ENCODE peak calls at places on chromosomes 5 and 9, in four cellular contexts. U, O, V and Z are unnamed samples. For H3K9me3, the result is how much of the 10 kb centered on the place peaks cover.

GRCh38 chr5:56861893-56862485 is 46.6 kb downstream of the MAP3K1 start:
- DNase-seq in U (no peak), O (no peak), V (no peak), Z (no peak)

GRCh38 chr9:125161284-125161918 is 18.1 kb upstream of the SCAI start:
- DNase-seq in U (no peak), O (peak), V (peak), Z (no peak)

GRCh38 chr5:87022415-87022814 is 245.3 kb upstream of the RASA1 start:
- DNase-seq in U (no peak), O (no peak), V (no peak), Z (no peak)

GRCh38 chr5:134590992-134591659 is 41.5 kb downstream of the SAR1B start:
- DNase-seq in U (no peak), O (no peak), V (peak), Z (no peak)

GRCh38 chr9:18405240-18405639 is 68.7 kb upstream of the ADAMTSL1 start:
- DNase-seq in U (no peak), O (no peak), V (no peak), Z (no peak)

GRCh38 chr9:91255327-91255726 is 106.4 kb downstream of the AUH start:
- DNase-seq in U (no peak), O (peak), V (no peak), Z (no peak)

GRCh38 chr5:157941616-157942015 is 82.7 kb upstream of the CLINT1 start:
- DNase-seq in U (no peak), O (no peak), V (peak), Z (no peak)

GRCh38 chr5:82018462-82018861 is 46.6 kb downstream of the ATG10 start:
- DNase-seq in U (no peak), O (peak), V (no peak), Z (no peak)

GRCh38 chr9:22357016-22357415 is 89.6 kb upstream of the DMRTA1 start:
- DNase-seq in U (no peak), O (no peak), V (no peak), Z (no peak)

GRCh38 chr5:172853355-172853975 is 19.4 kb downstream of the ERGIC1 start:
- DNase-seq in U (no peak), O (peak), V (no peak), Z (no peak)

GRCh38 chr5:170483701-170484458 is 19.9 kb upstream of the KCNIP1 start:
- DNase-seq in U (no peak), O (peak), V (peak), Z (no peak)

GRCh38 chr5:90558344-90559192 is at the start of gene ADGRV1:
- DNase-seq in U (no peak), O (peak), V (peak), Z (no peak)

GRCh38 chr5:115568668-115569067 is 24.1 kb upstream of the FEM1C start:
- DNase-seq in U (no peak), O (no peak), V (no peak), Z (no peak)

GRCh38 chr5:166505546-166505945 is 1785.9 kb upstream of the WWC1 start:
- DNase-seq in U (no peak), O (peak), V (no peak), Z (no peak)

GRCh38 chr5:102801375-102801774 is 46.3 kb downstream of the PAM start:
- DNase-seq in U (peak), O (no peak), V (no peak), Z (no peak)

GRCh38 chr5:126984632-126985031 is 45.7 kb downstream of the MARCHF3 start:
- DNase-seq in U (no peak), O (no peak), V (no peak), Z (no peak)

GRCh38 chr5:135486679-135487395 is 34.7 kb upstream of the TIFAB start:
- DNase-seq in U (no peak), O (no peak), V (no peak), Z (no peak)

GRCh38 chr9:110731437-110732028 is 62.9 kb downstream of the MUSK start:
- DNase-seq in U (no peak), O (no peak), V (no peak), Z (no peak)

GRCh38 chr5:79318935-79319614 is 83.1 kb downstream of the JMY start:
- DNase-seq in U (no peak), O (peak), V (peak), Z (no peak)

GRCh38 chr9:133942206-133942975 is 49.7 kb downstream of the VAV2 start:
- DNase-seq in U (no peak), O (no peak), V (no peak), Z (no peak)

GRCh38 chr9:130193119-130193518 is 20.9 kb downstream of the NCS1 start:
- DNase-seq in U (no peak), O (no peak), V (no peak), Z (no peak)

GRCh38 chr5:10133830-10134229 is 115.9 kb downstream of the ATPSCKMT start:
- DNase-seq in U (no peak), O (peak), V (peak), Z (no peak)

GRCh38 chr9:109584205-109584604 is 86.1 kb upstream of the PTPN3 start:
- DNase-seq in U (no peak), O (no peak), V (no peak), Z (no peak)

GRCh38 chr5:32068561-32068960 is 105.6 kb downstream of the GOLPH3 start:
- DNase-seq in U (no peak), O (no peak), V (no peak), Z (no peak)

GRCh38 chr9:131530546-131530929 is 525 bp downstream of the UCK1 start:
- DNase-seq in U (no peak), O (peak), V (peak), Z (no peak)

GRCh38 chr5:138543730-138544104 is 681 bp upstream of the ETF1 start:
- DNase-seq in U (no peak), O (no peak), V (no peak), Z (no peak)

GRCh38 chr9:135647897-135648296 is 8.6 kb upstream of the GLT6D1 start:
- DNase-seq in U (no peak), O (no peak), V (no peak), Z (no peak)
- H3K9me3 ChIP-seq in U (under half), O (under half), V (under half), Z (under half)

DNA sequence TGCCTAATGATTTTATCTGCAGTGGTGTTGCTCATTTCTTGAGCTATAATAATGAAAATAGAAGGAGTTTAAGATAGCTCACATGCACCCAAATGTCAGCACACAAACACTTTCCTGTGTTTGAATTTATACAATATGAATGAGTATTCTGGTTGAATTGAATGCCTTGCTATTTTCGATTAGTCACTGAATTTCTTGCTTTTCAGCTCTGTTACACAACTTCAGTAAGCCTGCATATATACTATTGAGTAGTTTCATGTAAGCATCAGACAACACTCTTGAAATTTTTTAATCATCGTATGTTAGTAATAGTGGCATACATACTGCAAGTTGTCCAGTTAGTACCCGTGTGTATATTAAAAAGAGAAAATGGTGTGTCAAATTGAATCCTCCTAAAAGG is 281.5 kb upstream of the GRIA1 start:
- DNase-seq in U (no peak), O (no peak), V (no peak), Z (no peak)
- H3K9me3 ChIP-seq in U (under half), O (under half), V (under half), Z (under half)

GRCh38 chr5:45279109-45279508 is 417.1 kb downstream of the HCN1 start:
- DNase-seq in U (no peak), O (no peak), V (no peak), Z (no peak)
- H3K9me3 ChIP-seq in U (under half), O (under half), V (under half), Z (under half)

DNA sequence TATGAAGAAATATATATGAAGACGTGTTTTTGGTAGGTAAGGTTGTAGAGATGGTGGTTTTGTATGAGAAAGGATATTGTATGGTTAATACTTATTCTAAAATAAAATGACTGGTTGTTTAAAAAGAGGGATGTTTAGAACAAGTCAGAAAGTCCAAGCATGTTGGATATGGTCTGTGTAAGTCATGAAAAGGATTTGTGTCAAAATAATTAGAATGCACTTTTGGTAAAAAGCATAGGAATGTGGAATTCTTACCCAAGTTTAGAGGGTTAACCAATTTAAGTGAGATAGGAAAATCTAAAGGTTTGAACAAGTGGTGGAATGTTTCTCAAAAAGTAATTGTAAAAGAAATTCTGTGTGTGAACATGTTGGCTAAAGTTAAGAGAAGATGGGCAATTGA is 1556.5 kb upstream of the C9orf72 start:
- DNase-seq in U (no peak), O (no peak), V (no peak), Z (no peak)
- H3K9me3 ChIP-seq in U (under half), O (under half), V (under half), Z (under half)

GRCh38 chr5:74061292-74061691 is 435.3 kb downstream of the ARHGEF28 start:
- DNase-seq in U (no peak), O (no peak), V (no peak), Z (no peak)
- H3K9me3 ChIP-seq in U (under half), O (under half), V (under half), Z (under half)

GRCh38 chr9:40925149-40925548 is 203.3 kb downstream of the FOXD4L6 start:
- DNase-seq in U (no peak), O (no peak), V (no peak), Z (no peak)
- H3K9me3 ChIP-seq in U (under half), O (under half), V (under half), Z (under half)

GRCh38 chr5:60992871-60993270 is 47.9 kb downstream of the NDUFAF2 start:
- DNase-seq in U (no peak), O (no peak), V (no peak), Z (no peak)
- H3K9me3 ChIP-seq in U (under half), O (under half), V (under half), Z (under half)

DNA sequence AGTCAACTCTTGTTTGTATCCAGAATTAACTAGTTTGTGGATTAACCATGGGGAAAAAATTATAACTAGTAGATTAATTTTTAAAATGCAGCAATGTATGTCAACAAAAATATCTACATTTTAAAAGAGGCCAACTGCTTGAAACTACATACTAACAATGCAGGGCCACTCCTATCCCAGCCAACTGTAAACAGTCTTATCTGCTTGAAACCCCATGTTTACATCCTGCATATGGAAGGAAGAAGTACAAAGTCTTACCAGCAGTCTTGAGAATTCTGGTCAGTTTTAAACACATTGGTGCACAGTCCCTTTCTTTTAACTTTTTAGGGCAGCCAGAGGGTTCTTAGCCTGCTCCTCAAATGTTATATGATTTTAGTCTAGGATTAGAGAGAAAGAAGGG is 339.4 kb upstream of the KIF2A start:
- DNase-seq in U (no peak), O (no peak), V (no peak), Z (no peak)
- H3K9me3 ChIP-seq in U (under half), O (under half), V (under half), Z (under half)